ENCODE peak calls at places on chromosomes 7 and 10, in five cellular contexts. A, U, I, V and K are unnamed samples.

GRCh38 chr7:151470656-151471180 is 30.8 kb upstream of the CRYGN start:
- DNase-seq in I (no peak), A (no peak), U (no peak), V (no peak), K (no peak)

GRCh38 chr7:151376218-151376902 is 33.5 kb downstream of the WDR86 start:
- DNase-seq in U (peak; percentile 44), V (no peak), A (no peak), I (no peak), K (no peak)

GRCh38 chr10:89391882-89392756 is at the start of gene IFIT1:
- DNase-seq in V (no peak), U (no peak), I (no peak), A (peak; percentile 95), K (peak; percentile 90)

GRCh38 chr7:87935373-87935706 is 1.3 kb downstream of the ADAM22 start:
- DNase-seq in V (no peak), A (no peak), U (no peak), I (no peak), K (no peak)

GRCh38 chr7:157016024-157016351 is 5.5 kb upstream of the MNX1 start:
- DNase-seq in V (no peak), U (no peak), I (no peak), A (no peak), K (no peak)

GRCh38 chr10:122352817-122353525 is 21.5 kb upstream of the PLEKHA1 start:
- DNase-seq in A (no peak), U (no peak), I (no peak), V (no peak), K (no peak)

GRCh38 chr10:63711361-63711760 is 190.2 kb downstream of the REEP3 start:
- DNase-seq in A (no peak), U (no peak), I (no peak), V (no peak), K (no peak)

GRCh38 chr10:58515296-58515956 is 2.8 kb downstream of the BICC1 start:
- DNase-seq in V (no peak), U (no peak), A (no peak), I (no peak), K (no peak)

GRCh38 chr7:155471728-155472127 is 13.8 kb downstream of the EN2 start:
- DNase-seq in A (no peak), I (no peak), V (no peak), U (no peak), K (no peak)

GRCh38 chr10:98246911-98247820 is 20.8 kb downstream of the LOXL4 start:
- DNase-seq in A (peak; percentile 84), I (no peak), V (no peak), U (no peak), K (no peak)

GRCh38 chr7:90834771-90835170 is 238.7 kb downstream of the CDK14 start:
- DNase-seq in A (no peak), I (no peak), V (no peak), U (no peak), K (no peak)

GRCh38 chr10:111973306-111973705 is 210.3 kb downstream of the GPAM start:
- DNase-seq in U (no peak), V (no peak), A (no peak), I (no peak), K (no peak)

GRCh38 chr10:43214956-43215561 is 51.8 kb downstream of the RASGEF1A start:
- DNase-seq in U (no peak), A (no peak), I (no peak), V (no peak), K (no peak)

GRCh38 chr7:102874166-102874829 is 38.5 kb upstream of the LRRC17 start:
- DNase-seq in A (peak; percentile 94), I (no peak), U (no peak), V (no peak), K (no peak)

GRCh38 chr10:27745380-27745718 is 270 bp downstream of the MKX start:
- DNase-seq in V (no peak), A (no peak), I (no peak), U (peak; percentile 49), K (no peak)

GRCh38 chr7:25831901-25832411 is 320.0 kb upstream of the NFE2L3 start:
- DNase-seq in V (no peak), A (peak; percentile 33), U (no peak), I (no peak), K (no peak)

GRCh38 chr7:28807396-28807994 is 150.6 kb downstream of the TRIL start:
- DNase-seq in I (no peak), A (no peak), U (no peak), V (no peak), K (no peak)

GRCh38 chr7:105779856-105780815 is 96.3 kb downstream of the ATXN7L1 start:
- DNase-seq in U (no peak), A (no peak), I (no peak), V (no peak), K (no peak)

GRCh38 chr10:132452651-132453469 is 55.9 kb downstream of the PWWP2B start:
- DNase-seq in V (no peak), I (peak; percentile 82), A (peak; percentile 72), U (peak; percentile 91), K (no peak)

GRCh38 chr7:156533964-156534363 is 106.6 kb upstream of the RNF32 start:
- DNase-seq in A (no peak), I (no peak), V (no peak), U (no peak), K (no peak)

GRCh38 chr10:64116731-64117130 is 595.5 kb downstream of the REEP3 start:
- DNase-seq in I (no peak), U (no peak), A (no peak), V (no peak), K (no peak)

DNA sequence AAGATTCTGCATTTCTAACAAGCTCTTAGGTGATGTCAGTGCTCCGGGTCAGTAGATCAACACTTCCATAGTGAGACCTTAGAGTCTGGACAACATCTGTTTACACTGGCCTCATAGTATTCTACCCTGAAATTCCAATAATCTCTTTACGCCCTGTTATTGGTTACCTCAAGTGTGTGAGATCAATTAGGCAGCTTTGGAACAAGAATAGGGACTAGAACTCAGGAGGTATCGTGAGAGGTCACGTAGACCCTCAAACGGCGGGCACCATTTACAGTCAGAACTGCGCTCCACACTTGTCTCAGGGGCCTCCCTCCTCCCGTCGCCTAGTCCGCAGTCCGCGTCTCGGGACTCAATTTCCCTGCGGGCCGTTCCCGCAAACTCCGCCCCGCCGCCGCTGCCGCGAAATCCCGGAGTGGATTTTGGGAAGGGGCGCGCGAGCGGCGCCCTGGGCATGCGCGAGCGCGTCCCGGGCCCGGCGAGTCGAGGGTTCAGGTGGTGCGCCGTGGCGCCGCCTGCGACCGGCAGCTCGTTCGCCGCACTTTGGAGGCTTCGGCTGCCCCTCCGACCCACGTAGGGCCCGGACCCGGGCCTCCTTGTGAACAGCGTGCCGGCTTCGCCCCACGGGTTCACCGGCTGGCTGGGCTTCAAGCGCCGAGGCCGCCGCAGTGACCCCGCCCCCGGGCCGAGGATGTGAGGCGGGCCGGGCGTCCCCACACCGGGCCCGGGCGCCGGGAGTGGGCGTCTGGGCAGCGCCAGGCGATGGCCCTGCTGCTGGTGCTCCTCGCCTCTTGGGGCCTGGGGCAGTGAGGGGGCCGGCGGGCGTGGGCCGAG is at the start of gene PLEKHA8:
- DNase-seq in A (peak; percentile 79), U (peak; percentile 95), V (peak; percentile 55), I (peak; percentile 87), K (no peak)
- TF ChIP-seq CTCF in A (no peak), U (peak; percentile 21), V (peak; percentile 41), I (no peak), K (no peak)

GRCh38 chr10:86846088-86846487 is 89.7 kb downstream of the BMPR1A start:
- DNase-seq in V (no peak), U (no peak), I (no peak), A (no peak), K (no peak)

GRCh38 chr10:86849495-86849894 is 93.1 kb downstream of the BMPR1A start:
- DNase-seq in V (no peak), I (no peak), A (no peak), U (no peak), K (no peak)

GRCh38 chr10:86851329-86852207 is 95.1 kb downstream of the BMPR1A start:
- DNase-seq in A (peak; percentile 92), V (no peak), U (no peak), I (no peak), K (no peak)

GRCh38 chr10:86848747-86849146 is 92.3 kb downstream of the BMPR1A start:
- DNase-seq in U (no peak), V (no peak), A (no peak), I (no peak), K (no peak)

GRCh38 chr10:86850481-86850880 is 94.1 kb downstream of the BMPR1A start:
- DNase-seq in I (no peak), V (no peak), U (no peak), A (no peak), K (no peak)
- TF ChIP-seq POLR2A in I (no peak), V (no peak), U (no peak), A (no peak), K (no peak)

GRCh38 chr10:70266701-70267100 is 17.1 kb downstream of the NPFFR1 start:
- DNase-seq in I (no peak), V (no peak), U (no peak), A (no peak), K (no peak)

GRCh38 chr10:70267161-70267933 is 16.5 kb downstream of the NPFFR1 start:
- DNase-seq in A (peak; percentile 98), U (no peak), I (no peak), V (no peak), K (no peak)

GRCh38 chr10:70266056-70266455 is 17.7 kb downstream of the NPFFR1 start:
- DNase-seq in A (no peak), V (no peak), I (no peak), U (no peak), K (no peak)

GRCh38 chr10:70268376-70268775 is 15.4 kb downstream of the NPFFR1 start:
- DNase-seq in I (no peak), V (no peak), A (no peak), U (no peak), K (no peak)

DNA sequence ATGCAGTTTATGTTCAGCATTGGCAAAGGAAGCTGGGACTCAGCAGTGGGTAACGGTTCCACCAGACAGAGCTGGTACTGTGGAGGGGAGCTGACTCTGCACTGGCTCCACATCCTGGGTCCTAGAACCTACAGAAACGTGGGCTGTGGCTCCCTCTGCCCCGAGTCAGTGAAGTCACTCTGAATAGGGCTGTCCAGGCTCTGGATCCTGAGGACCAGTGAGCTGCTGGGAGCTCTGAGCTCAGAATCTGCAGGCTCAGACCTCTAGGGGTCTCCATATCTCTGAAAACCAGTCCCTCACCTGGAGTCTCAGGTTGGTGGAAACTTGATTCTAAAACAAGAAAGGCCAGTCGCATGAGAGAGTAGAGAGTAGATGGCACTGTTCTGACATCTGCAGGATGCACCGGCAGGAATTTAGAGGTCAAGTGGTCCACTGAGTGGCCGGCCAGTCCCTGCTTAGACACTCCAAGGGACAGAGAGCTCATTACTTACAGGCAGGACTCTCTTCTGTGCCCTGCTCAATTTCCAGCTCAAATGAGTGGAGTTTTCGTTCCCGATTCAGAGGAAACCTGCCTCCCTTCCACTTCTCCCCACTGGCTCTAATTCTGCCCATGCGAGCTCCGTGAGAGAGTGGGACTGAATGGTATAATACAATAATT is 18.6 kb downstream of the NPFFR1 start:
- DNase-seq in V (no peak), A (no peak), I (no peak), U (no peak), K (no peak)
- TF ChIP-seq CTCF in V (peak; percentile 6), A (peak; percentile 5), I (no peak), U (no peak), K (no peak)

GRCh38 chr7:2997014-2997413 is 46.7 kb downstream of the CARD11 start:
- DNase-seq in U (no peak), V (no peak), I (peak; percentile 44), A (no peak), K (no peak)

GRCh38 chr7:3002631-3003030 is 41.0 kb downstream of the CARD11 start:
- DNase-seq in I (peak; percentile 9), A (no peak), V (no peak), U (no peak), K (no peak)

GRCh38 chr7:2999078-2999500 is 44.6 kb downstream of the CARD11 start:
- DNase-seq in I (no peak), V (no peak), A (no peak), U (no peak), K (no peak)

GRCh38 chr7:3003936-3004335 is 39.7 kb downstream of the CARD11 start:
- DNase-seq in A (no peak), I (peak; percentile 0), V (no peak), U (no peak), K (peak; percentile 94)

GRCh38 chr7:3000566-3000965 is 43.1 kb downstream of the CARD11 start:
- DNase-seq in A (no peak), V (no peak), U (no peak), I (peak; percentile 14), K (no peak)
- TF ChIP-seq POLR2A in A (no peak), V (no peak), U (no peak), I (no peak), K (no peak)